ENCODE peak calls at places on chromosome 4, in five cellular contexts. S, X, E, B and I are unnamed samples. For H3K4me1 and H3K36me3, the result is how much of the 10 kb centered on the place peaks cover.

GRCh38 chr4:76585897-76586360 is 150.9 kb downstream of the SHROOM3 start:
- DNase-seq in S (peak), X (peak), E (no peak), B (peak), I (peak)

GRCh38 chr4:102860928-102861327 is 7.9 kb upstream of the CISD2 start:
- DNase-seq in S (no peak), X (no peak), E (no peak), B (no peak), I (no peak)

GRCh38 chr4:171813195-171813955 is at the start of gene GALNTL6:
- DNase-seq in S (no peak), X (no peak), E (peak), B (no peak), I (peak)

GRCh38 chr4:151912626-151913025 is 151.8 kb upstream of the GATB start:
- DNase-seq in S (no peak), X (no peak), E (no peak), B (no peak), I (no peak)

GRCh38 chr4:189548484-189549160 is 392.1 kb upstream of the FRG1 start:
- DNase-seq in S (no peak), X (no peak), E (no peak), B (no peak), I (no peak)

GRCh38 chr4:92249541-92249940 is 54.2 kb upstream of the GRID2 start:
- DNase-seq in S (no peak), X (no peak), E (no peak), B (no peak), I (no peak)

GRCh38 chr4:25441519-25442117 is 64.6 kb downstream of the ANAPC4 start:
- DNase-seq in S (peak), X (no peak), E (no peak), B (peak), I (no peak)

GRCh38 chr4:38177035-38177791 is 217.0 kb downstream of the PTTG2 start:
- DNase-seq in S (no peak), X (peak), E (peak), B (no peak), I (peak)

GRCh38 chr4:155722816-155723499 is 35.9 kb upstream of the GUCY1B1 start:
- DNase-seq in S (no peak), X (no peak), E (no peak), B (no peak), I (no peak)

GRCh38 chr4:185312699-185313098 is 83.0 kb downstream of the LRP2BP start:
- DNase-seq in S (no peak), X (no peak), E (no peak), B (no peak), I (no peak)

GRCh38 chr4:47287735-47288134 is 175.8 kb downstream of the COMMD8 start:
- DNase-seq in S (no peak), X (no peak), E (no peak), B (no peak), I (no peak)

GRCh38 chr4:99968330-99968729 is 18.3 kb upstream of the H2AZ1 start:
- DNase-seq in S (no peak), X (no peak), E (no peak), B (no peak), I (no peak)

GRCh38 chr4:54496412-54496811 is 161.3 kb upstream of the KIT start:
- DNase-seq in S (no peak), X (no peak), E (no peak), B (no peak), I (no peak)

GRCh38 chr4:121189351-121189750 is 25.2 kb upstream of the TNIP3 start:
- DNase-seq in S (no peak), X (no peak), E (no peak), B (no peak), I (no peak)

GRCh38 chr4:164648151-164648848 is 105.6 kb upstream of the SMIM31 start:
- DNase-seq in S (no peak), X (no peak), E (no peak), B (no peak), I (no peak)

GRCh38 chr4:138560448-138560847 is 318.3 kb upstream of the SLC7A11 start:
- DNase-seq in S (no peak), X (no peak), E (no peak), B (no peak), I (no peak)

GRCh38 chr4:114879916-114880315 is 233.5 kb downstream of the NDST4 start:
- DNase-seq in S (no peak), X (no peak), E (no peak), B (no peak), I (no peak)

GRCh38 chr4:101158136-101158485 is 189.2 kb downstream of the PPP3CA start:
- DNase-seq in S (no peak), X (no peak), E (no peak), B (no peak), I (no peak)

GRCh38 chr4:184649971-184650855 is 675 bp downstream of the PRIMPOL start:
- DNase-seq in S (no peak), X (no peak), E (peak), B (no peak), I (no peak)

GRCh38 chr4:47907247-47907646 is 7.1 kb downstream of the NFXL1 start:
- DNase-seq in S (no peak), X (no peak), E (no peak), B (no peak), I (no peak)

GRCh38 chr4:64713256-64713840 is 304.1 kb upstream of the TECRL start:
- DNase-seq in S (no peak), X (no peak), E (no peak), B (no peak), I (no peak)

GRCh38 chr4:184420881-184421416 is 53.4 kb downstream of the IRF2 start:
- DNase-seq in S (no peak), X (no peak), E (no peak), B (no peak), I (no peak)

GRCh38 chr4:17635056-17635455 is 20.6 kb downstream of the MED28 start:
- DNase-seq in S (no peak), X (no peak), E (no peak), B (no peak), I (no peak)

GRCh38 chr4:26891054-26891453 is 30.4 kb downstream of the STIM2 start:
- DNase-seq in S (no peak), X (no peak), E (no peak), B (no peak), I (no peak)

GRCh38 chr4:26887143-26887542 is 26.5 kb downstream of the STIM2 start:
- DNase-seq in S (no peak), X (no peak), E (no peak), B (no peak), I (no peak)

GRCh38 chr4:26884486-26884988 is 23.9 kb downstream of the STIM2 start:
- DNase-seq in S (no peak), X (no peak), E (no peak), B (no peak), I (no peak)

GRCh38 chr4:26885912-26886274 is 25.3 kb downstream of the STIM2 start:
- DNase-seq in S (peak), X (no peak), E (peak), B (no peak), I (no peak)

GRCh38 chr4:26887809-26888208 is 27.2 kb downstream of the STIM2 start:
- DNase-seq in S (no peak), X (no peak), E (no peak), B (no peak), I (no peak)
- H3K4me3 ChIP-seq in S (no peak), X (no peak), E (no peak), B (no peak), I (no peak)

GRCh38 chr4:186642998-186643397 is 80.7 kb downstream of the FAT1 start:
- DNase-seq in S (no peak), X (no peak), E (no peak), B (no peak), I (no peak)
- H3K4me1 ChIP-seq in S (under half), X (under half), E (under half), B (under half), I (under half)

DNA sequence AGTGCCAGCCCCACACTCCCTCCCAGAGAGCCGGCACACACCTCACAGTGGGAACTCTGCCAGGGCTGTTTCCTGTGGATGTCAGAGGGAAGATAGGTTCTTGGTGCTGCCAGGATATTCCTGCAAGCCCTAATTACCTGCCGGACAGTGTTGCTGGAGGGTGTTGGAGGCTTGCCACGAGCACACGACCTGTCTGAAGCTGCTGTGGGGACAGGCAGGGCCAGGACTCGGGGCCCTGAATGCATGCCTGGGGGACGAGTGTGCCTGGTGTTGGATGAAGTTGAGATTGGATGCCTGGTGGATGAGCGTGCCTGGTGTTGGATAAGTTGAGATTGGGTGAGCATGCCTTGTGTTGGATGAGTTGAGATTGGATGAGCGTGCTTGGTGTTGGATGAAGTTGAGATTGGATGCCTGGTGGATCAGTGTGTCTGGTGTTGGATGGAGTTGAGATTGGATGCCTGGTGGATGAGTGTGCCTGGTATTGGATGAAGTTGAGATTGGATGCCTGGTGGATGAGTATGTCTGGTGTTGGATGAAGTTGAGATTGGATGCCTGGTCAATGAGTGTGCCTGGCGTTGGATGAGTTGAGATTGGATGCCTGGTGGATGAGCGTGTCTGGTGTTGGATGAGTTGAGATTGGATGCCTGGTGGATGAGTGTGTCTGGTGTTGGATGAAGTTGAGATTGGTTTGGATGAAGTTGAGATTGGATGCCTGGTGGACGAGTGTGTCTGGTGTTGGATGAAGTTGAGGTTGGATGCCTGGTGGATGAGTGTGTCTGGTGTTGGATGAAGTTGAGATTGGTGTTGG is 23.2 kb upstream of the UVSSA start:
- DNase-seq in S (no peak), X (no peak), E (peak), B (peak), I (peak)
- H3K36me3 ChIP-seq in S (under half), X (under half), E (under half), B (under half), I (under half)

GRCh38 chr4:183408791-183409190 is 35.6 kb upstream of the CDKN2AIP start:
- DNase-seq in S (peak), X (no peak), E (no peak), B (peak), I (no peak)

GRCh38 chr4:183409956-183410355 is 34.5 kb upstream of the CDKN2AIP start:
- DNase-seq in S (no peak), X (no peak), E (no peak), B (no peak), I (no peak)

GRCh38 chr4:183407128-183407585 is 37.3 kb upstream of the CDKN2AIP start:
- DNase-seq in S (peak), X (peak), E (peak), B (peak), I (peak)

GRCh38 chr4:183409463-183409862 is 35.0 kb upstream of the CDKN2AIP start:
- DNase-seq in S (no peak), X (no peak), E (no peak), B (no peak), I (no peak)

DNA sequence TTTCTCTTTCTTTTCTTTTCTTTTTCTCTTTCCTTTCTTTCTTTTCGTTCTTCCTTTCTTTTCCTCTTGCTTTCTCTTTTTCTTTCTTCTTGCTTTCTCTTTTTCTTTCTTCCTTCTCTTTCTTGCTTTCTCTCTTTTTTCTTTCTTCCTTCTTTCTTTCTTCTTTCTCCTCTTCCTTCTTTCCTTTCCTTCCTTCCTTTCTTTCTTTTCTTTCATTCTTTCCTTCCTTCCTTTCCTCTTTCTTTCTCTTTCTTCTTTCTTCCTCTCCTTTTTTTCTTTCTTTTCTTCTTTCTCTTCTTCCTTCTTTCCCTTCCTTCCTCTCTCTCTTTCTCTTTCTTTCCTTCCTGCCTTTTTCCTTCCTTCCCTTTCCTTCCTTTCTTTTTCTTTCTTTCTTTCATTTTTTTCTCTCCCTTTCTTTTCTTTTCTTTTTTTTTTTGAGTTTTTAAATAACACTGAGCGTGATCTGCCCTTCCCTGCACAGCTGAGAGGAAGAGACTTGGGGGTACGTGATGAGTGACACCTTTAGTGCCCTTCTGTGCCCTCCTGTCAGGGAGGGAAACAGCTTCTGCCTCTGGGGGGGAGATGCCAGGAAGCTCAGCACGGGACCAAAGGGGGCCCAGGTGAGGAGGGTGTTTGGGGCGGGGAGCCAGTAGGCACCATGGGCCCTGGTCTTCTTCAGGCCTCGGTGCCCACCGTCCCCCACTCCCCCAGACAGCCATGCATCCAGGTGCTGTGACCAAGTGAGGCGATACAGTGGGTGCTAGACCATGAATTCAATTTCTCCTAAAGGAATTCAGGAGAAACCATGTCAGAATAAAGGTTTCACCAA is 36.6 kb upstream of the CDKN2AIP start:
- DNase-seq in S (no peak), X (no peak), E (no peak), B (no peak), I (no peak)
- H3K4me3 ChIP-seq in S (peak), X (no peak), E (peak), B (no peak), I (peak)

DNA sequence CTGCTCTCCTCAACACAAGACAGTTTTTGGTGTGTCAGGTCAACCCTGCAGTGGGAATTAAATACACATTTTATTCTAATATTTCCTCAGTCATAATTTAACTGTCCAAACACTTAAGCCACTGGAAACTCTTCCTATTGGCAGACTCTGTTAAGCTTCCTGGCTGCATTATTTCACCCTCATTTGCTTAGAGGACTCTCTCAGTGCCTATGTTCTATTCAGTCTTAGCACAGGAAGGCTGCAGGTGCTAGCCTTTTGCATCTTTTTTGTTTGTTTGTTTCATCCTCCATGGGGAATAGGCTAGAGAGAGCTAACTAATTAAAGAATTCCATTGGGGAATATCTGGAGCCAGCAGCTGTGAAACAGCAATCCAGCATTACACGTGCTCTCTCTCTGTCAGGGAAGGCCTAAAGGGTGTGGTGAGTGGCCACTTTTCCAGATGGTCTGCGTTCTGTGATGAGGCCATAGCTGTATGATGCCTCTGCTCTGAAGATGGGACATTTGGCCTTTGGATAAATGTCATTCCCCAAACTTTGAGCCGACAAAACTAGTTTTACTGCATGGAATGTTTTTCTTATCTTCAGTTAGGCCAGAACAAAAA is 633.5 kb downstream of the SPRY1 start:
- DNase-seq in S (no peak), X (no peak), E (no peak), B (no peak), I (peak)
- H3K4me1 ChIP-seq in S (under half), X (under half), E (under half), B (under half), I (under half)

GRCh38 chr4:182886768-182887167 is 30.4 kb downstream of the DCTD start:
- DNase-seq in S (no peak), X (no peak), E (no peak), B (no peak), I (no peak)

GRCh38 chr4:182890202-182890601 is 27.0 kb downstream of the DCTD start:
- DNase-seq in S (no peak), X (no peak), E (no peak), B (no peak), I (no peak)

GRCh38 chr4:182885738-182886077 is 31.5 kb downstream of the DCTD start:
- DNase-seq in S (no peak), X (no peak), E (no peak), B (no peak), I (no peak)

GRCh38 chr4:182885022-182885737 is 32.0 kb downstream of the DCTD start:
- DNase-seq in S (no peak), X (no peak), E (no peak), B (no peak), I (no peak)

GRCh38 chr4:182888894-182889293 is 28.3 kb downstream of the DCTD start:
- DNase-seq in S (no peak), X (no peak), E (no peak), B (no peak), I (no peak)
- H3K36me3 ChIP-seq in S (under half), X (under half), E (under half), B (under half), I (under half)

DNA sequence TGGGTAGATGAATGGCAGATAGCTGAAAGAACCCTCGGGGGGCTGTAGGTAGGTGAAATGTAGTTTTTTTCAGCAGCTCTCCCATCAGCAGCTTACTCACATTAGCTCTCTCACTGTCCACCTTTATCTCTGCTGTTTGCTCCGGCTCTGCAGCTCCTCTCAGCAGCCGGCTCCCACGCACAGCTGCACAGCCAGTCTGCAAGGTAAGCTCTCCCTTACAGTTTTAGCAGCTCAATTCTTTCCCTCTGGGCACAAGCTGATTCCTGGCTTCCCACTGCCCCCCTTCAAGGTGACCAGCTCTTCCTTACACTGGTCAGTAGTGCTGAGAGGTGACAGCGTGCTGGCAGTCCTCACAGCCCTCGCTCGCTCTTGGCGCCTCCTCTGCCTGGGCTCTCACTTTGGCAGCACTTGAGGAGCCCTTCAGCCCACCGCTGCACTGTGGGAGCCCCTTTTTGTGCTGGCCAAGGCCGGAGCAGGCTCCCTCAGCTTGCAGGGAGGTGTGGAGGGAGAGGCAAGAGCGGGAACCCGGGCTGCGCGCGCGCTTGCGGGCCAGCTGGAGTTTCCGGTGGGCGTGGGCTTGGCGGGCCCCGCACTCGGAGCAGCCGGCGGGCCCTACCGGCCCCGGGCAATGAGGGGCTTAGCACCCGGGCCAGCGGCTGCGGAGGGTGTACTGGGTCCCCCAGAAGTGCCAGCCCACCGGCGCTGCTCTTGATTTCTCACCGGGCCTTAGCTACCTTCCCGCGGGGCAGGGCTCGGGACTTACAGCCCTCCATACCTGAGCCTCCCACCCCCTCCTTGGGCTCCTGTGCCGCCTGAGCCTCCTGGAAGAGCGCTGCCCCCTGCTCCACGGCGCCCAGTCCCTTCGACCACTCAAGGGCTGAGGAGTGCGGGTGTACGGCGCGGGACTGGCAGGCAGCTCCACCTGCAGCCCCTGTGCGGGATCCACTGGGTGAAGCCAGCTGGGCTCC is 393.6 kb downstream of the CENPC start:
- DNase-seq in S (no peak), X (no peak), E (no peak), B (no peak), I (peak)
- H3K4me3 ChIP-seq in S (no peak), X (no peak), E (no peak), B (no peak), I (no peak)